ENCODE peak calls at places on chromosome 12, in seven cellular contexts. Y is A549, S is BJ, U is fibroblast of the aortic adventitia, A is pancreas, O is mammary epithelial cell, L is transverse colon. R is an unnamed sample.

GRCh38 chr12:128079-128478 is 61.5 kb downstream of the IQSEC3 start:
- DNase-seq in Y (no peak), S (no peak), U (no peak), A (no peak), O (no peak), L (no peak), R (no peak)

GRCh38 chr12:104751594-104751993 is 206.5 kb downstream of the SLC41A2 start:
- DNase-seq in Y (no peak), S (no peak), U (no peak), A (no peak), O (no peak), L (no peak), R (no peak)

GRCh38 chr12:64608901-64609542 is 1.3 kb upstream of the RASSF3 start:
- DNase-seq in Y (peak), S (no peak), U (peak), A (no peak), O (peak), L (peak), R (peak)

GRCh38 chr12:6434205-6435180 is 10.3 kb upstream of the CD27 start:
- DNase-seq in Y (no peak), S (no peak), U (no peak), A (no peak), O (no peak), L (no peak), R (no peak)

GRCh38 chr12:114658002-114658441 is 26.0 kb downstream of the TBX3 start:
- DNase-seq in Y (no peak), S (no peak), U (no peak), A (no peak), O (no peak), L (no peak), R (no peak)

GRCh38 chr12:76455582-76456345 is 103.8 kb downstream of the OSBPL8 start:
- DNase-seq in Y (peak), S (peak), U (peak), A (no peak), O (peak), L (no peak), R (peak)

GRCh38 chr12:114013601-114014345 is 47.6 kb upstream of the RBM19 start:
- DNase-seq in Y (peak), S (peak), U (peak), A (no peak), O (peak), L (no peak), R (peak)

GRCh38 chr12:122326597-122326996 is 60.3 kb upstream of the VPS33A start:
- DNase-seq in Y (no peak), S (no peak), U (no peak), A (no peak), O (no peak), L (no peak), R (no peak)

GRCh38 chr12:11573880-11574279 is 75.6 kb upstream of the ETV6 start:
- DNase-seq in Y (no peak), S (no peak), U (no peak), A (no peak), O (no peak), L (no peak), R (no peak)

GRCh38 chr12:63079791-63080395 is 71.1 kb downstream of the AVPR1A start:
- DNase-seq in Y (no peak), S (no peak), U (no peak), A (no peak), O (no peak), L (no peak), R (no peak)

GRCh38 chr12:62656576-62657362 is 190.1 kb downstream of the MON2 start:
- DNase-seq in Y (no peak), S (no peak), U (no peak), A (no peak), O (no peak), L (no peak), R (no peak)

GRCh38 chr12:130754234-130755001 is 38.3 kb upstream of the RIMBP2 start:
- DNase-seq in Y (no peak), S (no peak), U (no peak), A (no peak), O (no peak), L (no peak), R (no peak)

GRCh38 chr12:124808276-124808675 is 55.4 kb downstream of the SCARB1 start:
- DNase-seq in Y (no peak), S (no peak), U (no peak), A (no peak), O (no peak), L (no peak), R (no peak)

GRCh38 chr12:120365675-120366340 is 3.2 kb downstream of the MSI1 start:
- DNase-seq in Y (no peak), S (no peak), U (no peak), A (peak), O (no peak), L (peak), R (no peak)

GRCh38 chr12:130761537-130762318 is 45.6 kb upstream of the RIMBP2 start:
- DNase-seq in Y (peak), S (no peak), U (peak), A (no peak), O (peak), L (peak), R (no peak)

GRCh38 chr12:43444940-43445564 is 107.0 kb downstream of the ADAMTS20 start:
- DNase-seq in Y (peak), S (no peak), U (peak), A (peak), O (peak), L (peak), R (peak)

GRCh38 chr12:80936642-80937390 is 918 bp downstream of the LIN7A start:
- DNase-seq in Y (peak), S (no peak), U (peak), A (peak), O (peak), L (peak), R (no peak)

GRCh38 chr12:68497702-68498101 is 113.0 kb upstream of the RAP1B start:
- DNase-seq in Y (peak), S (peak), U (peak), A (no peak), O (peak), L (no peak), R (no peak)

GRCh38 chr12:121284551-121285390 is 11.7 kb downstream of the CAMKK2 start:
- DNase-seq in Y (no peak), S (no peak), U (peak), A (no peak), O (no peak), L (peak), R (no peak)

GRCh38 chr12:91442535-91442934 is 259.9 kb upstream of the DCN start:
- DNase-seq in Y (no peak), S (no peak), U (no peak), A (no peak), O (no peak), L (no peak), R (no peak)

GRCh38 chr12:47964102-47964723 is 817 bp downstream of the TMEM106C start:
- DNase-seq in Y (no peak), S (no peak), U (peak), A (no peak), O (peak), L (peak), R (peak)

GRCh38 chr12:3496964-3497363 is 6.0 kb downstream of the PRMT8 start:
- DNase-seq in Y (peak), S (no peak), U (no peak), A (peak), O (peak), L (no peak), R (no peak)

GRCh38 chr12:69008510-69008909 is 75.5 kb upstream of the CPM start:
- DNase-seq in Y (no peak), S (no peak), U (no peak), A (no peak), O (peak), L (no peak), R (no peak)

GRCh38 chr12:62659457-62660295 is 193.1 kb downstream of the MON2 start:
- DNase-seq in Y (no peak), S (no peak), U (no peak), A (no peak), O (no peak), L (no peak), R (no peak)

GRCh38 chr12:30515351-30515750 is 180.3 kb downstream of the IPO8 start:
- DNase-seq in Y (peak), S (no peak), U (peak), A (no peak), O (no peak), L (no peak), R (no peak)
- TF ChIP-seq CTCF in Y (peak), S (no peak), U (peak), A (no peak), O (no peak), L (no peak), R (peak)

GRCh38 chr12:96396914-96397313 is 3.3 kb downstream of the CDK17 start:
- DNase-seq in Y (no peak), S (no peak), U (no peak), A (no peak), O (no peak), L (no peak), R (no peak)
- H3K4me3 ChIP-seq in Y (no peak), S (no peak), U (no peak), A (no peak), O (no peak), L (no peak), R (no peak)

GRCh38 chr12:54360717-54361456 is 3.4 kb downstream of the GPR84 start:
- DNase-seq in Y (peak), S (no peak), U (peak), A (peak), O (peak), L (peak), R (no peak)
- TF ChIP-seq CTCF in Y (peak), S (peak), U (peak), A (peak), O (peak), L (peak), R (peak)

GRCh38 chr12:31317471-31318397 is 8.2 kb downstream of the SINHCAF start:
- DNase-seq in Y (no peak), S (no peak), U (peak), A (no peak), O (peak), L (no peak), R (peak)

GRCh38 chr12:31315089-31315725 is 10.7 kb downstream of the SINHCAF start:
- DNase-seq in Y (no peak), S (no peak), U (no peak), A (no peak), O (no peak), L (no peak), R (no peak)

GRCh38 chr12:31318870-31319269 is 7.1 kb downstream of the SINHCAF start:
- DNase-seq in Y (no peak), S (no peak), U (no peak), A (no peak), O (no peak), L (no peak), R (no peak)

GRCh38 chr12:31315779-31316465 is 10.0 kb downstream of the SINHCAF start:
- DNase-seq in Y (no peak), S (no peak), U (no peak), A (no peak), O (no peak), L (no peak), R (no peak)

DNA sequence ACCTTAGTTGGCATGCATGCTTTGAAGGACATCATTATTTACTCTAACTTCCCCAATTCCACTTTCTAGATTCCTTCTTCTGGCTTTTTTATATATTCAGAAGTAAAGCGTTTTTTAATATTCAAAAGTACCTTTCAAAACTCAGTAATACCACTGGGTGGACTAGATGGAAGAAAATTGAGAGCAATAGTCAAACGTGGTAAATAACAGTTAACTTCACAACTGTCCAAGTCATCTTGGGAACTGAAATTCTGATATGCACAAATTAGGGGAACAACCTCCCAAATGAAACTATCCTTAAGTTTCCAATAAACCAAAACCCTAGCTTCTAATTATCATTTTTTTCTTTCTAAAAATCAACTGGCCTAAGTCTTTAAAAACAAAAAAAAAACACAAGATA is 9.0 kb downstream of the SINHCAF start:
- DNase-seq in Y (no peak), S (no peak), U (peak), A (no peak), O (no peak), L (no peak), R (no peak)
- H3K4me3 ChIP-seq in Y (peak), S (no peak), U (no peak), A (no peak), O (no peak), L (peak), R (peak)

DNA sequence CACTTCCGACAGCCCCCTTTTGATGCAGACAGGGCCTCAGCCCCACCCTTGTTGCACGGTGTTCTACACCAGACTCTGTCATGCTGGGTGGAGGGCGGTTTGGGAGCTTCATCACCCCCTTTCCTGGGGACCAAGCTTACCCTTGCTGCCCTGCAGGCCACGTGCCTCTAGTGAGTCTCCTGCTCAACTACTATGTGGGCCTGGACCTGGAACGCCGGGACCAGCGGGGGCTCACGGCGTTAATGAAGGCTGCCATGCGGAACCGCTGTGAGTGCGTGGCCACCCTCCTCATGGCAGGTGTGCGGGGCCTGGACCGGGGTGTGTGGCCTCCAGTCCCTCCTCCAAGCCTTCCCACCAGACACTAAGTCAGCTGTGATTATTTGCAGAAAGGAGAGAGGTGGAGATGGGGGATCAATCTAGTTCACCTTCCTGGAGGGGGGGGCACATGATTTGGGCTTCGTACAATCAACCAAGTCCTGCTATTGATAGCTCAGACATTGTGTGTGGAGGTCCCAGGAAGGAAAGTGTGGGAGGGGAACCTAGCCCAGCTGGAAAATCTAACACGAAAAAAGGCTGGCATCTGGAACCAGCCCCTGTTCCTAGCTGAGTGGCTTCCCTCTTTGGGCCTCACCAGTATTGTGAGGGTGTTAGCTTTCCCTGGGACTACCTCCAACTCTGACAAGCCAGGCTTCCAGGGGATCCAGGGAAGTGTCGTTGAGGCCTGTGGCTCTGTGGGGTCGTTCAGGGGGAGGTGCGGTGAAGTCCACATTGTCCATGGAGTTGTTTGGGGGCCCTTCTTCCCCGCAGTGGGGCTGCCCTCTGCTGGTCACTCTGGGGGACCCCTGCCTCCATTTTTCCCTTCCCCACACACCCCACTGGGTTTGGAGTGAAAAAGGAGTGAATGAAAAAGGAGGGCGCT is 1.6 kb downstream of the ANKRD33 start:
- DNase-seq in Y (no peak), S (no peak), U (no peak), A (no peak), O (no peak), L (no peak), R (no peak)
- TF ChIP-seq CTCF in Y (peak), S (peak), U (peak), A (no peak), O (no peak), L (no peak), R (no peak)

DNA sequence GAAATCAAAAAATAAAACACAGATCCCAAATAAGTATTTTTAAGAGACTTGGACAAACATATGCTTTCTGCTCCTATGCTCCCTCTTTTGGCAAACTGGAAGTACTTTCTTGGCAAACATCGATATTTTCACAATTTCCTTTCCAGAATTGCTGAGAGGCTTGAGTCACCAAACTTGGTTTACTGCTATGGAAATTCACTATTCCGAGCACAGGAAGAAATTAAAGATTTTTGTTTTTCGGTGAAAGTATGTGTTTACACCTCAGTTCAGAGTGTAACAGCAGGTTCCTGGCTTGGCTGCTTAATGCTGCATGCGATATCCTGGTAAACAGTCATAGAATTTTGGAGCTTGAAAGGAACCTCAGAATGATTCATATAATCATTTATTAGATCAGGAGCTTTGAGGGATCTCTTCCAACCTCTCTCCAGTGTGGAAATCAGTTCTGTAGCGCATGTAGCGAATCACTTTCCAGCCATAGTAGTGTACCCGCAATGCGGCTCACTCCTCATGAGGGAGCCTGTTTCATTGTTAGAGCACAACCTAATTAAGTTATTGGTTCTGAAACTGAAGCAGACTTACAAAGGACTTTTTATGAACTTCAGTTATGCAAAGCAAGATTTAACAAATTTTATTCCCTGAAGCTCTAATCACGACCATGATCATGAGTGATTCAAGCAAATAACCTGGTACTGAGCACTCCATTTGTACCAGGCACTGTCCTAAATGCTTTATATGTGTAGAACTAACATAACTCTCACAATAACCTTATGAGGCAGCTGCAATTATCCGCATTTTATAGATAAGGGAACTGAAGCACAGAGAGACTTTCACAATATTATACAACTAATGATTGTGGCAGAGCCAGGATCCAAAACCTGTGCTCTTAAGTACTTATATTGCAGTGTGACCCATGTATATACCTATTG is 56.4 kb upstream of the ATP2A2 start:
- DNase-seq in Y (peak), S (peak), U (peak), A (no peak), O (peak), L (no peak), R (peak)
- H3K4me3 ChIP-seq in Y (peak), S (peak), U (peak), A (no peak), O (peak), L (no peak), R (no peak)

GRCh38 chr12:98002887-98003493 is 512.4 kb upstream of the TMPO start:
- DNase-seq in Y (peak), S (no peak), U (peak), A (no peak), O (peak), L (peak), R (peak)
- TF ChIP-seq CTCF in Y (peak), S (no peak), U (peak), A (no peak), O (peak), L (peak), R (peak)

GRCh38 chr12:90075685-90076084 is 367.0 kb upstream of the ATP2B1 start:
- DNase-seq in Y (no peak), S (no peak), U (no peak), A (no peak), O (no peak), L (no peak), R (no peak)

GRCh38 chr12:90078344-90078743 is 369.7 kb upstream of the ATP2B1 start:
- DNase-seq in Y (no peak), S (no peak), U (no peak), A (no peak), O (no peak), L (no peak), R (no peak)

GRCh38 chr12:90076851-90077319 is 368.2 kb upstream of the ATP2B1 start:
- DNase-seq in Y (no peak), S (no peak), U (no peak), A (no peak), O (no peak), L (no peak), R (no peak)

GRCh38 chr12:90069711-90070110 is 361.1 kb upstream of the ATP2B1 start:
- DNase-seq in Y (no peak), S (no peak), U (no peak), A (no peak), O (no peak), L (no peak), R (no peak)

GRCh38 chr12:90074086-90074485 is 365.4 kb upstream of the ATP2B1 start:
- DNase-seq in Y (no peak), S (no peak), U (no peak), A (no peak), O (no peak), L (no peak), R (no peak)
- H3K4me3 ChIP-seq in Y (no peak), S (no peak), U (no peak), A (no peak), O (no peak), L (no peak), R (no peak)

DNA sequence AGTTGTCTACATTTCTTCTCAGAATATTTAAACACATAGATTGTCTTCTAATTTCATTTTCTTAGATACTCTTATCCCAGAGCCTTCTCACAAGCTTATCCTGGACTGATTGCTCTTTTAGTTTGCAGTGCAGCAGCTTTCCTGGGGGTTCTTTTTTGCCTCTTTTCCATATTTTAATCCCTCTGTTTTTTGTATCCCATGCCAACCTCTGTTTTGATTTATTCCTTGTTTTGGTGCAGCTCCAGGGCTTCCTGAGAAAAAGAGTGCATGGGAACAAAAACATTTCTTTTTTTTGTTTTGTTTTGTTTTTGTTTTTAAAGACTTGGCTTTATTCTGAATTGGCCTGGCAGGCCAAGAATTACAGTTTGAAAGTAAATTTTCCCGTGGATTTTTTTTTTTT is 36.8 kb downstream of the TBC1D15 start:
- DNase-seq in Y (no peak), S (no peak), U (no peak), A (no peak), O (no peak), L (no peak), R (no peak)
- TF ChIP-seq CTCF in Y (no peak), S (no peak), U (no peak), A (no peak), O (no peak), L (no peak), R (no peak)

GRCh38 chr12:1553546-1553945 is 40.8 kb downstream of the FBXL14 start:
- DNase-seq in Y (no peak), S (no peak), U (no peak), A (no peak), O (no peak), L (no peak), R (no peak)
- H3K4me3 ChIP-seq in Y (no peak), S (peak), U (no peak), A (no peak), O (no peak), L (no peak), R (no peak)

R was measured in LNCaP clone FGC.